ENCODE peak calls at places on chromosomes 7 and 10, in ten cellular contexts. Q, Z, F, V, D, A, R, T, I and O are unnamed samples.

GRCh38 chr7:150339369-150339768 is 2.1 kb downstream of the RARRES2 start:
- DNase-seq in Z (no peak), F (no peak), A (no peak), Q (no peak), D (no peak), V (no peak), I (no peak), T (no peak), R (no peak), O (no peak)

GRCh38 chr10:30052062-30052461 is 7.3 kb downstream of the JCAD start:
- DNase-seq in I (no peak), V (no peak), A (no peak), T (no peak), D (no peak), Z (no peak), F (no peak), Q (no peak), R (no peak), O (no peak)

GRCh38 chr10:61708841-61709240 is 46.1 kb downstream of the CABCOCO1 start:
- DNase-seq in D (no peak), A (no peak), T (no peak), Z (no peak), F (no peak), V (no peak), R (no peak), Q (no peak), I (no peak), O (no peak)

GRCh38 chr10:107585630-107586029 is 421.1 kb upstream of the SORCS1 start:
- DNase-seq in Q (no peak), Z (no peak), I (no peak), R (no peak), T (no peak), D (no peak), F (no peak), V (no peak), A (no peak), O (no peak)

GRCh38 chr10:14602807-14603538 is 171.7 kb downstream of the FAM107B start:
- DNase-seq in A (no peak), I (no peak), Z (no peak), F (no peak), R (no peak), Q (no peak), V (no peak), T (no peak), D (peak), O (no peak)

GRCh38 chr10:122495406-122496340 is 34.3 kb downstream of the HTRA1 start:
- DNase-seq in D (no peak), V (no peak), Z (no peak), Q (no peak), I (no peak), F (no peak), T (no peak), A (no peak), R (no peak), O (no peak)

GRCh38 chr7:91082854-91083495 is 181.3 kb upstream of the FZD1 start:
- DNase-seq in V (no peak), D (peak), A (peak), Z (no peak), R (peak), Q (no peak), I (peak), T (no peak), F (peak), O (no peak)

GRCh38 chr10:81920213-81920829 is 45.3 kb downstream of the NRG3 start:
- DNase-seq in F (no peak), T (no peak), D (no peak), I (peak), V (no peak), Z (peak), R (no peak), Q (no peak), A (no peak), O (no peak)

GRCh38 chr10:42578019-42578418 is 60.4 kb downstream of the ZNF33B start:
- DNase-seq in Z (no peak), R (no peak), A (no peak), F (no peak), T (no peak), D (no peak), V (no peak), I (no peak), Q (no peak), O (no peak)

GRCh38 chr7:2190531-2190930 is 42.2 kb downstream of the MAD1L1 start:
- DNase-seq in V (no peak), D (no peak), Z (no peak), T (no peak), I (no peak), A (no peak), Q (no peak), F (no peak), R (no peak), O (no peak)

GRCh38 chr7:46515844-46516590 is 594.9 kb upstream of the IGFBP3 start:
- DNase-seq in A (no peak), Z (no peak), R (no peak), F (no peak), V (no peak), D (no peak), I (peak), Q (no peak), T (no peak), O (no peak)

GRCh38 chr7:66326501-66327180 is 121.5 kb downstream of the TPST1 start:
- DNase-seq in D (no peak), F (no peak), I (no peak), Z (no peak), R (no peak), Q (no peak), A (no peak), V (no peak), T (peak), O (peak)